ENCODE peak calls at places on chromosomes 7 and 10, in four cellular contexts. One of them, this sample, is unnamed.

GRCh38 chr10:63681965-63682704 is 160.9 kb downstream of the REEP3 start:
- DNase-seq in H1: no peak
- DNase-seq in NT2/D1: no peak
- DNase-seq in GM12878: no peak
- DNase-seq in this sample: no peak

GRCh38 chr10:124742418-124743187 is 1.6 kb downstream of the FAM53B start:
- DNase-seq in NT2/D1: no peak
- DNase-seq in H1: no peak
- DNase-seq in GM12878: no peak
- DNase-seq in this sample: no peak

GRCh38 chr7:145692237-145692950 is 424.2 kb upstream of the CNTNAP2 start:
- DNase-seq in H1: no peak
- DNase-seq in NT2/D1: peak; percentile 38
- DNase-seq in GM12878: no peak
- DNase-seq in this sample: no peak

GRCh38 chr10:118339096-118339495 is 3.0 kb downstream of the FAM204A start:
- DNase-seq in NT2/D1: no peak
- DNase-seq in H1: no peak
- DNase-seq in GM12878: no peak
- DNase-seq in this sample: no peak

GRCh38 chr10:103985726-103986125 is 18.8 kb downstream of the SLK start:
- DNase-seq in H1: no peak
- DNase-seq in GM12878: no peak
- DNase-seq in NT2/D1: no peak
- DNase-seq in this sample: no peak

GRCh38 chr7:43041105-43041504 is 71.3 kb upstream of the HECW1 start:
- DNase-seq in H1: no peak
- DNase-seq in GM12878: no peak
- DNase-seq in NT2/D1: no peak
- DNase-seq in this sample: no peak

GRCh38 chr7:141014091-141014490 is 661 bp downstream of the MRPS33 start:
- DNase-seq in NT2/D1: no peak
- DNase-seq in GM12878: no peak
- DNase-seq in H1: no peak
- DNase-seq in this sample: no peak

GRCh38 chr7:103094102-103094501 is 19.2 kb downstream of the ARMC10 start:
- DNase-seq in GM12878: no peak
- DNase-seq in H1: no peak
- DNase-seq in NT2/D1: no peak
- DNase-seq in this sample: no peak

GRCh38 chr10:20100157-20100556 is 283.9 kb downstream of the PLXDC2 start:
- DNase-seq in H1: no peak
- DNase-seq in NT2/D1: no peak
- DNase-seq in GM12878: no peak
- DNase-seq in this sample: no peak

GRCh38 chr7:129569811-129570215 is 41.7 kb upstream of the NRF1 start:
- DNase-seq in NT2/D1: no peak
- DNase-seq in H1: no peak
- DNase-seq in GM12878: no peak
- DNase-seq in this sample: peak; percentile 63

GRCh38 chr7:151520419-151521229 is 929 bp upstream of the RHEB start:
- DNase-seq in GM12878: no peak
- DNase-seq in H1: peak; percentile 56
- DNase-seq in NT2/D1: no peak
- DNase-seq in this sample: no peak

GRCh38 chr7:25864511-25864910 is 287.5 kb upstream of the NFE2L3 start:
- DNase-seq in H1: no peak
- DNase-seq in GM12878: no peak
- DNase-seq in NT2/D1: no peak
- DNase-seq in this sample: no peak

GRCh38 chr10:94018107-94018506 is 24.4 kb downstream of the PLCE1 start:
- DNase-seq in H1: no peak
- DNase-seq in NT2/D1: no peak
- DNase-seq in GM12878: no peak
- DNase-seq in this sample: no peak

GRCh38 chr10:131804551-131805295 is 96.1 kb upstream of the PPP2R2D start:
- DNase-seq in GM12878: no peak
- DNase-seq in H1: peak; percentile 31
- DNase-seq in NT2/D1: no peak
- DNase-seq in this sample: no peak

GRCh38 chr7:15397159-15397550 is 164.7 kb downstream of the AGMO start:
- DNase-seq in H1: no peak
- DNase-seq in NT2/D1: no peak
- DNase-seq in GM12878: no peak
- DNase-seq in this sample: no peak

GRCh38 chr10:77149001-77149400 is 488.6 kb downstream of the KCNMA1 start:
- DNase-seq in H1: no peak
- DNase-seq in GM12878: no peak
- DNase-seq in NT2/D1: no peak
- DNase-seq in this sample: no peak

DNA sequence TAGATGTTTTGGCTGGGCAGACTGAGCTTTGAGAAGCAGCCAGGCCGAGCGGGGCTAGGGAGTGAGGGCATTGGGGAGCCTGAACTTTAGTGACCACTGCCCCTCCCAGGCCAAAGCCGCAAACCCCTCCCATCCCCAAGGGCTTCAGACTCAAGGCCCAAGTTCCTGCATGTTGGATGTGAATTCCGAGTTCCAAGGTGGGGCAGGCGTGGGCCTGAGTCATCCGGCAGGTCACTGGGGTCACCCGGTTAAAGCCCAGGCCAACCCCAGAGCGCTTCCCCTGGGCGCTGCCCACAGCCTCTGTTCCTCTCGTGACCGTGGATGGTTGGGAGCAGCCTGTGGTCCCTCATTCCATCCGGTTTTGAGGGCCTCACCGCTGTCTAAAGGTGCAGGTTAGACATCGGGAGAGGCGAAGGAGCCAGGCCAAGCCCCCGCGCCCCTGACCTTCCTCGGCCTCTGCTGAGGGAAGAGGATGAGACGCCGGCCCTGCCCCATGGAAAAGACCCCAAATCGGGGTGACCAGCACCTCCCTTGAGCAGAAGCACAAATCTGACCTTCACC is 6.9 kb upstream of the PDGFA start:
- DNase-seq in H1: no peak
- DNase-seq in NT2/D1: no peak
- DNase-seq in GM12878: no peak
- DNase-seq in this sample: no peak
- TF ChIP-seq ZNF274 in H1: no peak
- TF ChIP-seq ZNF274 in NT2/D1: no peak
- TF ChIP-seq ZNF274 in GM12878: no peak
- TF ChIP-seq ZNF274 in this sample: no peak

GRCh38 chr7:105281966-105282365 is 106.8 kb downstream of the SRPK2 start:
- DNase-seq in NT2/D1: no peak
- DNase-seq in GM12878: no peak
- DNase-seq in H1: no peak
- DNase-seq in this sample: no peak

GRCh38 chr7:105279688-105280007 is 109.1 kb downstream of the SRPK2 start:
- DNase-seq in NT2/D1: no peak
- DNase-seq in GM12878: no peak
- DNase-seq in H1: no peak
- DNase-seq in this sample: no peak

GRCh38 chr7:105277341-105277740 is 111.4 kb downstream of the SRPK2 start:
- DNase-seq in H1: no peak
- DNase-seq in GM12878: no peak
- DNase-seq in NT2/D1: no peak
- DNase-seq in this sample: no peak

GRCh38 chr7:105278565-105278964 is 110.2 kb downstream of the SRPK2 start:
- DNase-seq in H1: no peak
- DNase-seq in GM12878: no peak
- DNase-seq in NT2/D1: no peak
- DNase-seq in this sample: no peak

DNA sequence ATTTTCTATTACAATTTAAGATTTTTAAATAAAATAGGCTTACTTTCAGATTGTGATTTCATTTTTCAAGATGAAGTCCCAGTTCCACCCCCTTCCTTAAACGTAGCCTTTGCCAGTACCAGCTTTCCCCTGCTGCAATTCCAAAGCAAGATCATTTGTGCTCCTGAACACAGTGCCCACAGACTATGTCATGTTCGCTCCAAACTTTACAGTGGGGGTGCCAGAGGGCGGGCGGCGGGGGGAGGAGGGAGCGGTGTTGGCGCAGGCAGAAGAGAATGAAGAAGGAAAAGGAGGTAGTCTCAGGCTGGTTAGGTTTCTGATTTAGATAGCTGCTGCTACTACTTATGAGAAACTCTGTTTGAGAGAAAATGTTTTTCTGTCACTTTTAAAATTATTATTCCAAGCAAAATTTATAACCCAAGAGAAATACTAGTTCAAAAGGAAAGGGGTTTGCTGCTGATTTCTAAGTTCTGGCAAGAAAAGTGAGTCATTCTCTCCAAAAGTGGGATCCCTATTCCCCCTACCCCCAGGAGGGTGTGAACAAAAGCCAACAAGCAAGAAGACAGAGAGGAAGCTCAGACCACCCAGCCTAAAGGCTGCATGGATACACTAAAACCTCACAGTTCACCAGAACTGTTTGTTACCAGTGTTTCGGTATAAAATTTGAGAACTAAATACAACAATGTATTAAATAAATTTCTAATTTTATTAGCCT is 109.6 kb downstream of the SRPK2 start:
- DNase-seq in NT2/D1: no peak
- DNase-seq in H1: no peak
- DNase-seq in GM12878: no peak
- DNase-seq in this sample: no peak
- TF ChIP-seq ZNF274 in NT2/D1: no peak
- TF ChIP-seq ZNF274 in H1: no peak
- TF ChIP-seq ZNF274 in GM12878: no peak
- TF ChIP-seq ZNF274 in this sample: no peak

DNA sequence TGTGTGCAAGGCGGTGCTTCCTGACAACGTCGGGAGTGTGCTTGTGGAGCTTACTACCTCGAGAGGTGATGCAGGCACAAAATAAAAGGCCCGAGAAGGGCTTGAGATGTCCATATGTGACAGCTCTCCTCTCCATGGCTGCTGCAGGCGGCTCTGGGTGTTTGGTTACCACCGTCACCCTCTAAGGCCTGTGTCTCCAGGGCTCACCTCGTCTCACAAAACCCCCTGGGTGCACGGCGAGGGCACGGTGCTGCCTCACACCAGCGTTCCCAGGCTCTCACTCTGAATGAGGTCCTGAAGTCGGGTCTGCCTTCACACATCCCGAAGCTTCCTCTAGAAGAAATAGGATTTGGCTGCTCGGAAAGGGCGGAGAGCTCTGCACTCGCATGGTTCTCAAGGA is 32.9 kb downstream of the PROSER2 start:
- DNase-seq in GM12878: no peak
- DNase-seq in H1: no peak
- DNase-seq in NT2/D1: no peak
- DNase-seq in this sample: no peak
- TF ChIP-seq ZNF274 in GM12878: no peak
- TF ChIP-seq ZNF274 in H1: no peak
- TF ChIP-seq ZNF274 in NT2/D1: no peak
- TF ChIP-seq ZNF274 in this sample: no peak

DNA sequence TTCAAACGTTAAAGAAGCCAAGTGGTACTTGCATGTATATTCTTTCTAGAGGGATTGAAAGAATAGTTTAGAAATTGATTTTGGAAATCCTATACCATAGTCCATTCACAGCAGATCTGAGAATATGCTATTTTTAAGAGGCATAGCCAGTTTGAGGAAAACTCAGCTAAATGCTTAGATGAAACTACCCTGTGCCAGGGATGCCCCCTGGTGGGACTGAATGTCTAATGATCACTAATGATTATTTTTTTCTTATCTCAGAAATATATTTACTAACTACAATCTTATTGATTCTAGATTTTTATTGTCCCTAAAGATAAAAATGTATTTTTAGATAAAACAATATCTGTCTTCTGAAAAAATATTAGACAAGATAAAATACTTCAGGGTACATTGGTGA is 844.9 kb upstream of the PHF14 start:
- DNase-seq in GM12878: no peak
- DNase-seq in H1: peak; percentile 49
- DNase-seq in NT2/D1: peak; percentile 18
- DNase-seq in this sample: no peak
- TF ChIP-seq ZNF274 in GM12878: no peak
- TF ChIP-seq ZNF274 in H1: no peak
- TF ChIP-seq ZNF274 in NT2/D1: no peak
- TF ChIP-seq ZNF274 in this sample: no peak

DNA sequence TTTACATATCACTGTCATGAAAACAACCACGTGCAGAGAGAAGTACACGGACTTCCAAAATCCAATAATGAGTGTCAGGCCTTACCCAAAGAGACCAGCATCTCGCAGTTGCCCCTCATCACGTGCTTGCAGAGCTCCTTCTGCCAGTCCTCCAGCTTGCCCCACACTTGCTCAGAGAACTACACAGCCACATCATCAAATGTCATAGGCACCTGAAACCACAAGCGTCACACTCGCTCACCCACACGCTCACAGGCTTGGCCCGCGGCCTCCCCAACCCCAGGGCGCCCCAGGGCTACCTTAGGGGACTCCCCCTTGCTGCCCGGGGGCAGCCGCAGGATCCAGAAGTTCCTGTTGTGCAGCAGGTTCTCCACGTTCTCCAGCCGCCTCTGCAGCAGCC is 123.4 kb upstream of the ZNF746 start:
- DNase-seq in GM12878: no peak
- DNase-seq in NT2/D1: no peak
- DNase-seq in H1: no peak
- DNase-seq in this sample: no peak
- TF ChIP-seq ZNF274 in GM12878: no peak
- TF ChIP-seq ZNF274 in NT2/D1: no peak
- TF ChIP-seq ZNF274 in H1: no peak
- TF ChIP-seq ZNF274 in this sample: no peak

GRCh38 chr7:31263363-31263762 is 77.2 kb downstream of the NEUROD6 start:
- DNase-seq in GM12878: no peak
- DNase-seq in H1: no peak
- DNase-seq in NT2/D1: no peak
- DNase-seq in this sample: no peak

GRCh38 chr7:31253486-31253885 is 87.0 kb downstream of the NEUROD6 start:
- DNase-seq in H1: no peak
- DNase-seq in GM12878: no peak
- DNase-seq in NT2/D1: peak; percentile 77
- DNase-seq in this sample: no peak

GRCh38 chr7:31261373-31261772 is 79.2 kb downstream of the NEUROD6 start:
- DNase-seq in NT2/D1: no peak
- DNase-seq in H1: no peak
- DNase-seq in GM12878: no peak
- DNase-seq in this sample: no peak

GRCh38 chr7:31258391-31258790 is 82.1 kb downstream of the NEUROD6 start:
- DNase-seq in GM12878: no peak
- DNase-seq in NT2/D1: no peak
- DNase-seq in H1: no peak
- DNase-seq in this sample: no peak
- TF ChIP-seq ZNF274 in GM12878: no peak
- TF ChIP-seq ZNF274 in NT2/D1: no peak
- TF ChIP-seq ZNF274 in H1: no peak
- TF ChIP-seq ZNF274 in this sample: no peak

DNA sequence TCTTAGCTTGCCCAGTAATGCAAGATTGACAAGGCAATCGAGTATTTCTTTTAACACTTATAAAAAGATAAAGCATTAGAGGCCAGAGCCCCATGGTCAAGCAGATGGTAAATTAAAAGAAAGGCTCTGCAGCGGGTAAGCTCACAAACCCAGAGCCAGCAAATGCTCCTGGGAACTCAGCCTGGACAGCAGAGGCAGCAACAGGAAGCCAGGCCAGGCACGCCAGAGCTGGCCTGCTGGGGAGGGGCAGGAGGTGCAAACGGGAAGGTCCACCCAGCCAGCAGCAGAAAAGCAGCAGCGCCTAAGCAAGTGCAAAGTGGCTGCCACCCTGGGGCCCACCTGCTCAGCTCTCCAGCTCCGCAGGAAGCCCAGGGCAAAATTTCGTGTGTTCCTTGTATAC is 82.8 kb upstream of the GPR22 start:
- DNase-seq in GM12878: no peak
- DNase-seq in NT2/D1: no peak
- DNase-seq in H1: no peak
- DNase-seq in this sample: no peak
- TF ChIP-seq ZNF274 in GM12878: no peak
- TF ChIP-seq ZNF274 in NT2/D1: no peak
- TF ChIP-seq ZNF274 in H1: no peak
- TF ChIP-seq ZNF274 in this sample: no peak

This sample was measured in HCT116.